ENCODE peak calls at places on chromosomes 1 and 21, in eight cellular contexts. L is SK-N-MC; R is IMR-90; D is astrocyte; U is dorsolateral prefrontal cortex; T is CD8-positive, alpha-beta T cell; S is neuronal stem cell; I is heart right ventricle. P is an unnamed sample.

GRCh38 chr1:234311414-234311813 is 61.8 kb upstream of the COA6 start:
- DNase-seq in U (no peak), I (no peak), T (no peak), L (no peak), R (no peak), D (no peak), S (no peak), P (no peak)

GRCh38 chr1:205071801-205072200 is 12.5 kb downstream of the TMEM81 start:
- DNase-seq in U (peak; percentile 49), S (no peak), T (no peak), R (no peak), D (no peak), L (no peak), I (no peak), P (no peak)

GRCh38 chr1:184039126-184039525 is 1.6 kb upstream of the COLGALT2 start:
- DNase-seq in S (no peak), I (no peak), L (no peak), T (no peak), R (no peak), U (no peak), D (no peak), P (no peak)

GRCh38 chr1:213094446-213094845 is 43.4 kb downstream of the RPS6KC1 start:
- DNase-seq in L (no peak), D (no peak), S (no peak), U (no peak), I (no peak), T (no peak), R (no peak), P (no peak)

GRCh38 chr1:208668991-208669390 is 424.8 kb upstream of the PLXNA2 start:
- DNase-seq in R (no peak), S (no peak), L (no peak), I (no peak), U (no peak), D (no peak), T (no peak), P (no peak)

GRCh38 chr1:200224315-200224714 is 185.5 kb downstream of the ZNF281 start:
- DNase-seq in I (no peak), U (no peak), R (peak; percentile 78), T (no peak), D (peak; percentile 96), L (no peak), S (no peak), P (no peak)

GRCh38 chr1:94707321-94708298 is 112.5 kb upstream of the SLC44A3 start:
- DNase-seq in L (peak; percentile 73), D (no peak), T (no peak), S (no peak), R (peak; percentile 70), I (peak; percentile 32), U (no peak), P (no peak)

GRCh38 chr1:169466259-169467230 is 19.2 kb downstream of the SLC19A2 start:
- DNase-seq in T (no peak), I (no peak), R (peak; percentile 52), L (no peak), D (peak; percentile 17), S (no peak), U (no peak), P (no peak)

DNA sequence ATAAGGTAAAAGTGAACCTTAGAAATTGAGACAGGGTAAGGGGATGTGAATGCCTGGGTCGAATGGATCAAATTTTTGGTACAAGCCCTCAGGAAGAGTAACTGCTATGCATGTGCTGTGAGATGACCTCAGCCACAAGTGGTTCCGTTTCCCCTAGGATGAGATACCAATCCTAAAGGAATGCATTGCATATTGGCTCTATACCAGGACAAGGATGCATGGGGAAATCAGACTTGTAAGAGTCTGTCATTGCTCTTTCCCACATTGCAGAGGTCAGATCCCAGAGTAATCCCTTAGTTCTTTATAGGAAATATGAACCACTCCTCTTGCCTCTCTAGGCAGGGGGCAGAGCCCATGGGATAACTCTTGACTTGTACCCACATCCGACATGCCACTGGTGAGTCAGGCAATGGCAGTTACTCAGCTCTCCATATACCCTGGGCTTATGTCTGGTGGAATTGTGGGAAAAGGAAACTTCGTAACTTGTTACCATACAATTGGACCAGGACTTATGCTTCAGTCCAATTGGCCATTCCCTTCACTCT is 428.3 kb upstream of the ZRANB2 start:
- DNase-seq in R (peak; percentile 11), L (no peak), T (no peak), S (no peak), I (no peak), D (no peak), U (no peak), P (no peak)
- H3K27ac ChIP-seq in R (no peak overlapping the region), L (no peak overlapping the region), T (no peak overlapping the region), S (no peak overlapping the region), I (no peak overlapping the region), D (no peak overlapping the region), U (no peak overlapping the region), P (no peak overlapping the region)

GRCh38 chr21:15751037-15751436 is 21.3 kb downstream of the USP25 start:
- DNase-seq in D (no peak), U (no peak), I (no peak), S (no peak), R (no peak), L (no peak), T (no peak), P (no peak)

GRCh38 chr21:15752763-15753407 is 23.1 kb downstream of the USP25 start:
- DNase-seq in D (no peak), S (no peak), R (no peak), L (no peak), I (no peak), U (no peak), T (no peak), P (no peak)

GRCh38 chr21:15751561-15751960 is 21.8 kb downstream of the USP25 start:
- DNase-seq in S (no peak), R (no peak), I (no peak), D (no peak), T (no peak), U (no peak), L (no peak), P (no peak)

GRCh38 chr21:15749868-15750174 is 20.0 kb downstream of the USP25 start:
- DNase-seq in I (no peak), S (no peak), L (no peak), R (peak; percentile 18), U (no peak), D (peak; percentile 42), T (no peak), P (no peak)

DNA sequence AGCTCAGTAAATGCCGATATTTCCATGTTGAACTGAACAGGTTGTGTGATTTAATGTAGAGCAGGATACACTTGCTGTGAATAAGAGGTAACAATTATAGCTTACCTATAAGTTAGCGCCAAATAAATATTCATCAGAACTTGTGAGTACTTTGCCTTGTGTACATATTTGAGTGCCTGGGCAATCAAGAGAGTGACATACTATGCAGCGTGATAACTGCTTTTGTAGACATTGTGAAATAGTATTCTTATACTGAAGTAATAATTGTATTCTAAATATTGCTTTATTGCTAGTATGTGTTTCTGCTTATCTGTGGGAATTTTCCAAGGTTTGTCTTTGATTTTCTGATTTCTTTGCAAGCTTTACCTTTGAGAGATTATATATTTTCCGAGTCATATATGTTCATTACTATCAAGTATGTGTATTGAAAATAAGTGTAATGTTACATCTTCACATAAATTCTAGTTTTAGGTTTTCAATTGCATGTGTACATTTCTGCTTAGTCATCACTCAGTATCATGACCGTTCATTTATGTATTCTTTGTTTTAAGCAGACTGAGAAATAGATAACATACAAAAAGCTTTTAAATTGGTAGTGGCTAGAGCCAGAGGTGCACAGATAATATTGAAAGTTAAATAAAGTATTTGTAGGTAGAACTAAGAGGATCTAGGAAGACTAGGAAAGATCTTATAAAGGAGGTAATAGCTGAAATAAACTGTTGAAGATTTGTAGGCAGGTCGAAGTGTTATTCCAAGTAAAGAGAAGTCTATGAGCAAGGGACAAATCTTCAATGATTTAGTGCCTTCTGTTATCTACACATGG is 19.5 kb downstream of the USP25 start:
- DNase-seq in U (no peak), S (no peak), I (no peak), D (peak; percentile 5), T (no peak), L (no peak), R (peak; percentile 49), P (no peak)
- H3K27ac ChIP-seq in U (no peak overlapping the region), S (no peak overlapping the region), I (no peak overlapping the region), D (no peak overlapping the region), T (no peak overlapping the region), L (no peak overlapping the region), R (no peak overlapping the region), P (no peak overlapping the region)

DNA sequence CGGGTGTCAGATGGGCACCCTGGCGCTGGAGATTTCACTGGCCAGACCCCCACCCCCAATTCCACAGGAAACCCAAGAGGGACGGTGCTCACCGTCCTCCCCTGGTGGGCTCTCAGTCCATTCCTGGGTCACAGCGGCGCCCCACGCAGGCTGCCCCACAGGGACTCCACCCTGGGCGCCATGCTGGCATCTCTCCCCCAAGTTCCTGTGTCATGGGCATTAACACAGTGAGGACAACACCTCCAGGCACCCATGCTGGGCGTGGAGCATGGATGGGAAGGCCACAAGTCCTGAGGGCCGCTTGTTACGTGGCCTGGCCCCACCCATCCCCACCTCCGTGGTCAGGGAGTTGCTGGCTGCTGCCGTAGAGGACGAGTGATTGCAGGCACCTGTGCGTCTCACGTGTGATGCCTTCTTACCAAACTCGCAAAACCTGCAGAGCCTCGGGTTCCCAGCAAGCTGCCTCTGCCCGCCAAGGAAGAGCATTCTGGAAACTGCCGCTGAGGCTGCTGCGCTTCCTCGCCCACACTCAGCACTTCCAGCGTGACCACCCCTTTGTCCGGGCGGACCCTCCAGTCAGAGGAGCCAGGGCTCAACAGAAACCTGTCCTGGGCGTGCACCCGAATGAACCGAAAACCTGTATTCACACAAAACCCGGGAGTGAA is 60.3 kb downstream of the SLX9 start:
- DNase-seq in U (no peak), D (no peak), T (no peak), I (no peak), L (no peak), S (no peak), R (no peak), P (no peak)
- H3K27ac ChIP-seq in U (no peak overlapping the region), D (no peak overlapping the region), T (no peak overlapping the region), I (no peak overlapping the region), L (no peak overlapping the region), S (no peak overlapping the region), R (no peak overlapping the region), P (no peak overlapping the region)

GRCh38 chr21:32387151-32387550 is 5.7 kb downstream of the URB1 start:
- DNase-seq in R (no peak), D (no peak), S (no peak), L (no peak), I (no peak), U (no peak), T (no peak), P (no peak)

GRCh38 chr21:32391755-32392154 is 1.1 kb downstream of the URB1 start:
- DNase-seq in D (no peak), I (no peak), S (no peak), U (no peak), T (peak; percentile 9), R (no peak), L (no peak), P (no peak)

GRCh38 chr21:32389337-32390015 is 3.3 kb downstream of the URB1 start:
- DNase-seq in L (no peak), D (peak; percentile 78), I (no peak), S (no peak), R (peak; percentile 51), T (peak; percentile 17), U (no peak), P (no peak)

GRCh38 chr21:32386195-32386870 is 6.5 kb downstream of the URB1 start:
- DNase-seq in R (no peak), T (peak; percentile 11), L (no peak), I (peak; percentile 48), D (no peak), S (no peak), U (no peak), P (no peak)

DNA sequence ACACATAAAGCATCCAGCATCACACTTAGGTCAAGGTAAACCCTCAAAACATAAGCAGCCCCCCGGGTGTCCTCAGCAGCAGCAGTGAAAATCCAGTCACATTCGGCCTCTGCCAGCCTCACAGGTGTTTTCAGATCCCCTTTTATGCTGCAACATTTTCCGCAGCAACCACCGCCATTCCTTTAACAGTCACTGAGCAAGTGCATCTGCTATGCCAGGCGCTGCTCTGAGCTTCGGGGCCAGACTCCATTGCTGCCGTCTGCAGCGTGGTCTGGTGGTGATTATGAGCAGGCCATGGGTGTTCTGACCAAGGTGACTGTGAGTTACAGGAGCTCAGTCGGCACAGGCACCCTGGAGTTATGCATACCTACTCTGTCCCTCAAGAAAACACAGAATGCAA is 4.5 kb downstream of the URB1 start:
- DNase-seq in I (no peak), U (no peak), D (no peak), T (peak; percentile 38), R (no peak), S (no peak), L (no peak), P (no peak)
- H3K27ac ChIP-seq in I (no peak overlapping the region), U (no peak overlapping the region), D (no peak overlapping the region), T (no peak overlapping the region), R (no peak overlapping the region), S (no peak overlapping the region), L (no peak overlapping the region), P (no peak overlapping the region)

P was measured in caudate nucleus.